ENCODE peak calls at places on chromosomes 4 and X, in five cellular contexts. One of them, this sample, is unnamed.
A peak's percentile ranks its signal among the peaks of the same experiment; 100 is the strongest.

GRCh38 chr4:140094701-140095420 is 59.1 kb downstream of the MAML3 start:
- DNase-seq in suprapubic skin: peak; percentile 72
- DNase-seq in transverse colon: peak; percentile 61
- DNase-seq in body of pancreas: peak; percentile 74
- DNase-seq in Panc1: no peak
- DNase-seq in this sample: no peak

GRCh38 chr4:89110986-89111832 is at the start of gene TIGD2:
- DNase-seq in transverse colon: peak; percentile 92
- DNase-seq in body of pancreas: peak; percentile 93
- DNase-seq in suprapubic skin: peak; percentile 91
- DNase-seq in Panc1: peak; percentile 25
- DNase-seq in this sample: peak; percentile 77

GRCh38 chrX:15468036-15468435 is 25.1 kb downstream of the PIR start:
- DNase-seq in Panc1: no peak
- DNase-seq in body of pancreas: peak; percentile 14
- DNase-seq in suprapubic skin: peak; percentile 71
- DNase-seq in transverse colon: peak; percentile 12
- DNase-seq in this sample: peak; percentile 45

GRCh38 chr4:76007089-76007559 is at the start of gene CXCL9:
- DNase-seq in transverse colon: no peak
- DNase-seq in suprapubic skin: no peak
- DNase-seq in body of pancreas: no peak
- DNase-seq in Panc1: no peak
- DNase-seq in this sample: peak; percentile 79

GRCh38 chrX:154546354-154547244 is at the start of gene G6PD:
- DNase-seq in suprapubic skin: peak; percentile 91
- DNase-seq in Panc1: no peak
- DNase-seq in body of pancreas: peak; percentile 78
- DNase-seq in transverse colon: peak; percentile 83
- DNase-seq in this sample: peak; percentile 22

GRCh38 chr4:15799703-15800102 is 21.6 kb downstream of the CD38 start:
- DNase-seq in body of pancreas: no peak
- DNase-seq in suprapubic skin: no peak
- DNase-seq in Panc1: no peak
- DNase-seq in transverse colon: no peak
- DNase-seq in this sample: no peak

GRCh38 chrX:45824471-45824870 is 623.8 kb upstream of the DIPK2B start:
- DNase-seq in transverse colon: no peak
- DNase-seq in Panc1: peak; percentile 84
- DNase-seq in suprapubic skin: no peak
- DNase-seq in body of pancreas: no peak
- DNase-seq in this sample: peak; percentile 93

GRCh38 chrX:1463581-1464281 is 11.0 kb upstream of the ASMTL start:
- DNase-seq in suprapubic skin: peak; percentile 30
- DNase-seq in body of pancreas: no peak
- DNase-seq in transverse colon: no peak
- DNase-seq in Panc1: no peak
- DNase-seq in this sample: no peak

GRCh38 chr4:38162240-38162784 is 202.1 kb downstream of the PTTG2 start:
- DNase-seq in body of pancreas: peak; percentile 70
- DNase-seq in Panc1: no peak
- DNase-seq in suprapubic skin: no peak
- DNase-seq in transverse colon: no peak
- DNase-seq in this sample: no peak

DNA sequence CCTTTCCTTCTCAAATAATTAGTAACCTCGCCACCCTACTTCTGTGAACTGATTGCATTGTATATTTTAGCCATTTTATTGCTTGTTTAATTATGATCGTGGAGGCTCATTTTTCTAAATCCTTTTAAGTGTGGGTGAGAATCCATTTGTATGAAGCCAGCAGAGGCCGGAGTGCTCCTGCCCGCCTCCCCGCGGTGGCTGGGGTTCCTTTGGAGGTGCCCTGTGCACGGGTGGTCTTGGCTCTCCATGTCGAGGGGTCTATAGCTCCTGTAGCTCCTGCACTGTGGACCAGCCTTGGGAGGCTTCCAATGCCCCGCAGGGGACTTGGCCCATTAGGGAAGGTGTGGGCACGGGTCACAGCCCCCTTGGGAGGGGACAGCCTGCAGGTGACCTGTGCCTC is 15.0 kb downstream of the UVSSA start:
- DNase-seq in suprapubic skin: no peak
- DNase-seq in Panc1: no peak
- DNase-seq in transverse colon: no peak
- DNase-seq in body of pancreas: no peak
- DNase-seq in this sample: no peak
- H3K4me1 ChIP-seq in suprapubic skin: peaks cover 10% of the 10 kb centered on the region
- H3K4me1 ChIP-seq in Panc1: no peaks in the 10 kb centered on the region
- H3K4me1 ChIP-seq in transverse colon: no peaks in the 10 kb centered on the region
- H3K4me1 ChIP-seq in body of pancreas: peaks cover 12% of the 10 kb centered on the region
- H3K4me1 ChIP-seq in this sample: no peaks in the 10 kb centered on the region

GRCh38 chrX:38854305-38854704 is 53.0 kb downstream of the MID1IP1 start:
- DNase-seq in suprapubic skin: no peak
- DNase-seq in body of pancreas: no peak
- DNase-seq in Panc1: no peak
- DNase-seq in transverse colon: no peak
- DNase-seq in this sample: no peak

GRCh38 chrX:38845426-38845825 is 44.2 kb downstream of the MID1IP1 start:
- DNase-seq in suprapubic skin: no peak
- DNase-seq in body of pancreas: no peak
- DNase-seq in Panc1: no peak
- DNase-seq in transverse colon: no peak
- DNase-seq in this sample: no peak

GRCh38 chrX:38847903-38848230 is 46.6 kb downstream of the MID1IP1 start:
- DNase-seq in Panc1: no peak
- DNase-seq in transverse colon: no peak
- DNase-seq in suprapubic skin: no peak
- DNase-seq in body of pancreas: no peak
- DNase-seq in this sample: no peak

GRCh38 chrX:38847206-38847902 is 46.1 kb downstream of the MID1IP1 start:
- DNase-seq in suprapubic skin: no peak
- DNase-seq in Panc1: no peak
- DNase-seq in transverse colon: no peak
- DNase-seq in body of pancreas: no peak
- DNase-seq in this sample: no peak

GRCh38 chrX:38850807-38851533 is 49.7 kb downstream of the MID1IP1 start:
- DNase-seq in Panc1: no peak
- DNase-seq in body of pancreas: no peak
- DNase-seq in suprapubic skin: no peak
- DNase-seq in transverse colon: no peak
- DNase-seq in this sample: no peak
- H3K27ac ChIP-seq in Panc1: no peak overlapping the region
- H3K27ac ChIP-seq in body of pancreas: no peak overlapping the region
- H3K27ac ChIP-seq in suprapubic skin: no peak overlapping the region
- H3K27ac ChIP-seq in transverse colon: no peak overlapping the region
- H3K27ac ChIP-seq in this sample: no peak overlapping the region

DNA sequence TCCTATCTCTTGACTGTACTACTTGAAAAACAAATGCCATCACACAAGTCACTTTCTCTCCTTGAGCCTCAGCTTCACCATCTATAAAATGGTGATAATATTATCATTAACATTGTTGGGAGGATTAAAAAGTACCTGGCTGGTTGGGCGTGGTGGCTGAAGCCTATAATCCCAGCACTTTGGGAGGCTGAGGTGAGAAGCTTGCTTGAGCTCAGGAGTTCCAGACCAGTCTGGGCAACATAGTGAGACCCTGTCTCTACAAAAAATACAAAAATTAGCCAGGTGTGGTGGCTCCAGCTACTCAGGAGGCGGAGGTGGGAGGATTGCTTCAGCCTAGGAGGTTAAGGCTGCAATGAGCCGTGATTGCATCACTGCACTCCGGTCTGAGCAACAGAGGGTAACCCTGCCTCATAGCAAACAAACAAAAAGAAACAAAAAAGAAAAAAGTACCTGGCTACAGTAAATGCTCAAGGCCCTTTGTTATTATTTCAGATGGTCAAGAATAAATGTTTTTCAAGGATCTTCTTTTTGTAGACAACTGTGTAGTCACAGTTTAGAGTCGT is 120.3 kb downstream of the CHRNA9 start:
- DNase-seq in transverse colon: no peak
- DNase-seq in Panc1: no peak
- DNase-seq in body of pancreas: peak; percentile 63
- DNase-seq in suprapubic skin: no peak
- DNase-seq in this sample: no peak
- H3K4me1 ChIP-seq in transverse colon: no peaks in the 10 kb centered on the region
- H3K4me1 ChIP-seq in Panc1: no peaks in the 10 kb centered on the region
- H3K4me1 ChIP-seq in body of pancreas: peaks cover 77% of the 10 kb centered on the region
- H3K4me1 ChIP-seq in suprapubic skin: no peaks in the 10 kb centered on the region
- H3K4me1 ChIP-seq in this sample: no peaks in the 10 kb centered on the region

GRCh38 chr4:168741281-168742173 is 244.7 kb downstream of the PALLD start:
- DNase-seq in suprapubic skin: no peak
- DNase-seq in body of pancreas: no peak
- DNase-seq in transverse colon: no peak
- DNase-seq in Panc1: no peak
- DNase-seq in this sample: no peak
- H3K27ac ChIP-seq in suprapubic skin: peak overlapping the region; percentile 5
- H3K27ac ChIP-seq in body of pancreas: no peak overlapping the region
- H3K27ac ChIP-seq in transverse colon: no peak overlapping the region
- H3K27ac ChIP-seq in Panc1: no peak overlapping the region
- H3K27ac ChIP-seq in this sample: no peak overlapping the region